ENCODE peak calls at places on chromosomes 16 and 17, in five cellular contexts. F is activated CD8-positive, alpha-beta T cell treated with anti-CD3 and anti-CD28 coated beads for 36 hours; X is stomach; U is CD4-positive, alpha-beta T cell; Q is cardiac fibroblast. K is an unnamed sample.

GRCh38 chr17:696412-696811 is 18.2 kb downstream of the VPS53 start:
- DNase-seq in F (no peak), X (no peak), U (no peak), Q (no peak), K (no peak)

GRCh38 chr16:445566-445965 is 20.1 kb downstream of the RAB11FIP3 start:
- DNase-seq in F (no peak), X (no peak), U (no peak), Q (no peak), K (no peak)

GRCh38 chr17:27762527-27763305 is 37.6 kb downstream of the NOS2 start:
- DNase-seq in F (peak), X (no peak), U (no peak), Q (peak), K (peak)

GRCh38 chr16:80058236-80058635 is 457.7 kb upstream of the MAF start:
- DNase-seq in F (no peak), X (no peak), U (no peak), Q (peak), K (no peak)

GRCh38 chr16:10150906-10151305 is 31.3 kb downstream of the GRIN2A start:
- DNase-seq in F (no peak), X (no peak), U (no peak), Q (no peak), K (no peak)

GRCh38 chr16:88303890-88304819 is 78.6 kb upstream of the ZNF469 start:
- DNase-seq in F (no peak), X (no peak), U (no peak), Q (peak), K (no peak)

GRCh38 chr16:66933776-66934137 is 445 bp downstream of the CIAO2B start:
- DNase-seq in F (peak), X (no peak), U (no peak), Q (no peak), K (no peak)

GRCh38 chr16:85313541-85314208 is 201.4 kb upstream of the CIBAR2 start:
- DNase-seq in F (no peak), X (no peak), U (no peak), Q (peak), K (no peak)

GRCh38 chr16:46756772-46757171 is 8.6 kb upstream of the MYLK3 start:
- DNase-seq in F (no peak), X (no peak), U (no peak), Q (peak), K (no peak)

GRCh38 chr17:19399750-19400450 is 11.1 kb upstream of the RNF112 start:
- DNase-seq in F (no peak), X (no peak), U (no peak), Q (no peak), K (no peak)

GRCh38 chr16:57303021-57303909 is 18.8 kb upstream of the PLLP start:
- DNase-seq in F (no peak), X (no peak), U (no peak), Q (no peak), K (no peak)

GRCh38 chr17:77842148-77842905 is 116.2 kb upstream of the TNRC6C start:
- DNase-seq in F (peak), X (no peak), U (no peak), Q (peak), K (no peak)

GRCh38 chr17:29615048-29615385 is 7.7 kb downstream of the CORO6 start:
- DNase-seq in F (peak), X (no peak), U (peak), Q (no peak), K (peak)
- TF ChIP-seq CTCF in F (peak), X (no peak), U (no peak), Q (no peak), K (no peak)

GRCh38 chr17:37358830-37359681 is 16.7 kb upstream of the C17orf78 start:
- DNase-seq in F (peak), X (peak), U (peak), Q (peak), K (peak)
- TF ChIP-seq CTCF in F (peak), X (peak), U (no peak), Q (peak), K (peak)

GRCh38 chr16:54454616-54455015 is 168.0 kb upstream of the IRX3 start:
- DNase-seq in F (no peak), X (no peak), U (no peak), Q (no peak), K (no peak)
- TF ChIP-seq CTCF in F (no peak), X (no peak), U (no peak), Q (no peak), K (no peak)

GRCh38 chr17:31857920-31858646 is 961 bp downstream of the COPRS start:
- DNase-seq in F (no peak), X (no peak), U (no peak), Q (no peak), K (no peak)

GRCh38 chr17:31859487-31860008 is 504 bp upstream of the COPRS start:
- DNase-seq in F (no peak), X (no peak), U (no peak), Q (no peak), K (no peak)

GRCh38 chr17:31854672-31855071 is 4.4 kb downstream of the COPRS start:
- DNase-seq in F (no peak), X (no peak), U (no peak), Q (peak), K (no peak)

GRCh38 chr17:31856750-31857149 is 2.3 kb downstream of the COPRS start:
- DNase-seq in F (no peak), X (no peak), U (no peak), Q (no peak), K (no peak)

DNA sequence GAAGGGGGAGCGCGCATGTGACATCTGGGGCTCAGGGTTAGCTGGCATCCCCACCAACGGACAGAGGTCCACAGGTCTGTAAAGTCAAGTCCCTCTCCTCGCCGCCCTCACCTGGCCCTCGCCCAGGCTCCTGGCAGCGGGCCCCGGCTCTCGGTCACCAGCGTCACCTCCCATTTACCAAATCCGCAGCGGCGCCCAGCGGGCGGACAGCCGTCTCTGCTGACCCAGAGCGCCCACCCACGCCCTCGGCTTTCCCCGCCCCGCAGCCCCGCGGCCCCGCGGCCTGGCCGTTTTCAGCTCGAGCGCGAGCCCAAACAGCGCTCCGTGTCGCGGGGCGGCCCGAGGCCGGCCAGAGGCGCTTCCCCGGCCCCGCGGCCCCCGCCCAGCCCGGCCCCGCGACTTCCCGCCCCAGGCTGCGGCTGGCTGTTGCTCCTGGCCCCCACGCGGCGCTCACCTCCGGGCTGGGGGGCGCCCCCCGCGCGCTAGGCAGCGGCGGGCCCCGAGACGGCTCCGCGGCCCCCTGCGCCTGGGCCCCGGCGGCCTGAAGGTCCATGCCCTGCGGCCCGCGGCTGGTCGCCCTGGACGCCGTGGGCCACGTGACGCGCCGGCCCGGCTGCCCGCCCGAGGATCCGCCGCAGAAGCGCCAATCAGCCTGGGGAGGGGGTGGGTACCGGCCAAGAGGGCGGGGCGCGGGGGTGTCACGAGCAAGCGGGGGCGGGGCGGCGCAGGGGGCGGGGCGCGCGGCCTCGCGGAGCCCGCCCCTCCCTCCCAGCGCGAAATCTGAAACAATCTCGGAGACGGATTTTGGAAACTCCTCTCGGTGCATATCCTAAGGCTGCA is at the start of gene COPRS:
- DNase-seq in F (peak), X (peak), U (peak), Q (peak), K (peak)
- TF ChIP-seq CTCF in F (no peak), X (no peak), U (no peak), Q (no peak), K (no peak)

GRCh38 chr17:42774066-42774750 is 959 bp downstream of the VPS25 start:
- DNase-seq in F (no peak), X (no peak), U (no peak), Q (no peak), K (no peak)

GRCh38 chr17:42778570-42778969 is 1.8 kb upstream of the WNK4 start:
- DNase-seq in F (no peak), X (no peak), U (no peak), Q (no peak), K (no peak)

GRCh38 chr17:42775534-42776098 is 2.4 kb downstream of the VPS25 start:
- DNase-seq in F (no peak), X (no peak), U (no peak), Q (no peak), K (no peak)

GRCh38 chr17:42772945-42773289 is 332 bp upstream of the VPS25 start:
- DNase-seq in F (no peak), X (no peak), U (no peak), Q (no peak), K (no peak)

GRCh38 chr17:42773290-42774035 is at the start of gene VPS25:
- DNase-seq in F (peak), X (peak), U (peak), Q (peak), K (peak)
- TF ChIP-seq CTCF in F (no peak), X (no peak), U (no peak), Q (peak), K (peak)

DNA sequence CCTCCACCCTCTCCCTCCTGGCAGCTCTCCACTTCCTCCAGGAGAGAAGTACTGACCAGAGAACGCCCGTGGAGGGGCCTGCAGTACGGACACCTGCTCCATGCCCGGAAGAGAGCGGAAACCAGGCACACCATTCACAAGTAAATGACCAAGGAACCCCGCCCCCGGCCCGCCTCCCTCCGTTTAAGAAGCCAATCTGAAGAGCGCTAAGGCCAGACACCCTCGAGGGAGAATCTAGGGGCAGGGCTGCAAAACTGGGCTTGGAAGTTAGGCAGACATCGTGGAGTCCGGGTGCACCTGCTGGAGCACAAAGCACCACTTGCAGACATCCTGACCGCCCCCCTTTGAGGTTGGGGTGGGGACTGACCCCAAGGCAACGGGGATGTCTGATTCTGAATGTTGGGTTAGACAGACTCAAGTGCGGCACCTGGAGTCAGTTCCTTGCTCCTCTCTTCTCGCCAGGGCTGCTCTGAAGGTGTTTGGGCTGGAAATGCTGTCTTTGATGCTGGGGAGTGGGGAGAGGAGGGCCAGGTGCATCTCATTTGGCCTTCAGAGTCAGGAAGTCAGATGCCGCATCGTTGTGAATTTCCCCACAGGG is 964 bp upstream of the FAAP100 start:
- DNase-seq in F (peak), X (peak), U (peak), Q (peak), K (peak)
- TF ChIP-seq CTCF in F (no peak), X (no peak), U (peak), Q (no peak), K (peak)

DNA sequence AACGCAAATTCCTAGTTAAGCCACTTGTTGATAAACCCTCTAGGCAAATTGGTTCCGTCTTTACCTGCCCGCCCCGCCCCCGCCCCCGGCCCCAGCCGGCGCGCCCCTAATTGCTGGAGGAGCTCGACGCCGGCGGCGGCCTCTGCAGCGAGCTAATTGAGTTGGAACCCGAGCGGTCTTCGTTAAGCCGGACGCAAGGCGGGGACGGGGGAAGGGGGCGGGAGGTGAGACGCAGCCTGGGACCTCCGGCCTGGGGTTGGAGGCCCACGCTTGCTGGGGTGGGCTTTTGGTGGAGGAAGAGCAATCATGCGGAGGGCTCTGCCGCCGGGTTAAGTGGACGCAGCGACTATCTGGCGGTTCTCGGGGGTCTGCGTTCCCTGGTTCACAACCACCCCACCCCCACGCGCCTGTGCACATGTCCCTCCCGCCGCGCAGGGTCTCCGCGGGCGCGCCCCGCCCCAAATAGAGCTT is 12.7 kb upstream of the FOXF1 start:
- DNase-seq in F (no peak), X (no peak), U (no peak), Q (no peak), K (no peak)
- TF ChIP-seq CTCF in F (no peak), X (no peak), U (no peak), Q (no peak), K (no peak)

GRCh38 chr17:67272312-67273050 is 27.5 kb upstream of the HELZ start:
- DNase-seq in F (peak), X (no peak), U (no peak), Q (no peak), K (no peak)
- TF ChIP-seq CTCF in F (no peak), X (no peak), U (no peak), Q (peak), K (peak)

DNA sequence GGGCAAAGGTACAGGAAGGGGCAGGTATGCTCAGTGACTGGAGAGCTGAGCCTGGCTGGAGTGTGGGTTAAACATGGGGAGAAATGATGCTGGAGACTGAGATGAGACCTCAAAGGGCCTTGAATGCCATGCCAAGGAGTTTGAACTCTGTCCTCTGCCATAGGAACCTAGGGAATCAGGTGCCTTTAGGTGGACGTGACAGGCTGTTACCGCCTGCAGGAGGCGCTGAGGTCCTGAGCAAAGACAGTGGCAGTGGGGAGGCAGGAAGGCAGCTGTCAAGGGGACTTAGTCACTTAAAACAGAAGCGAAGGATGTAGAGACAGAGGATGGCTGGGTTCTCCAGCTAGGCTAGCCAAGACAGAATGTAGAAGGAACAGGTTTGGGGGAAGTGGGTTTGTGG is 9.1 kb downstream of the PSMB3 start:
- DNase-seq in F (peak), X (no peak), U (no peak), Q (peak), K (peak)
- TF ChIP-seq CTCF in F (no peak), X (no peak), U (peak), Q (peak), K (peak)